ENCODE peak calls at places on chromosomes 12 and 14, in nine cellular contexts. H is adrenal gland; A is heart left ventricle; Y is kidney epithelial cell; T is CD8-positive, alpha-beta T cell; O is kidney; B is spleen; S is astrocyte; W is tibial artery. M is an unnamed sample.

GRCh38 chr14:64891173-64891838 is 11.6 kb upstream of the SPTB start:
- DNase-seq in H (no peak), A (no peak), Y (no peak), T (no peak), O (no peak), B (no peak), S (no peak), W (no peak), M (no peak)

GRCh38 chr14:94548131-94548998 is 12.9 kb upstream of the SERPINA4 start:
- DNase-seq in H (no peak), A (no peak), Y (no peak), T (no peak), O (no peak), B (no peak), S (no peak), W (peak), M (no peak)

GRCh38 chr12:59113831-59114273 is 193.5 kb upstream of the LRIG3 start:
- DNase-seq in H (peak), A (peak), Y (peak), T (no peak), O (peak), B (no peak), S (peak), W (peak), M (peak)

GRCh38 chr14:76313303-76313702 is 62.6 kb upstream of the ESRRB start:
- DNase-seq in H (no peak), A (no peak), Y (no peak), T (no peak), O (no peak), B (no peak), S (no peak), W (peak), M (no peak)

GRCh38 chr12:114403044-114403689 is 2.8 kb downstream of the TBX5 start:
- DNase-seq in H (no peak), A (peak), Y (no peak), T (no peak), O (no peak), B (no peak), S (no peak), W (no peak), M (peak)

GRCh38 chr12:104865080-104865479 is 93.0 kb downstream of the SLC41A2 start:
- DNase-seq in H (no peak), A (no peak), Y (no peak), T (no peak), O (no peak), B (no peak), S (no peak), W (no peak), M (no peak)

GRCh38 chr14:74670726-74671125 is 42.2 kb downstream of the AREL1 start:
- DNase-seq in H (no peak), A (no peak), Y (no peak), T (no peak), O (no peak), B (no peak), S (peak), W (no peak), M (no peak)

GRCh38 chr14:87450193-87450592 is 542.8 kb downstream of the GALC start:
- DNase-seq in H (no peak), A (no peak), Y (no peak), T (no peak), O (no peak), B (no peak), S (no peak), W (no peak), M (no peak)

GRCh38 chr12:81079280-81080076 is 1.6 kb downstream of the ACSS3 start:
- DNase-seq in H (no peak), A (no peak), Y (no peak), T (no peak), O (no peak), B (no peak), S (no peak), W (no peak), M (no peak)

DNA sequence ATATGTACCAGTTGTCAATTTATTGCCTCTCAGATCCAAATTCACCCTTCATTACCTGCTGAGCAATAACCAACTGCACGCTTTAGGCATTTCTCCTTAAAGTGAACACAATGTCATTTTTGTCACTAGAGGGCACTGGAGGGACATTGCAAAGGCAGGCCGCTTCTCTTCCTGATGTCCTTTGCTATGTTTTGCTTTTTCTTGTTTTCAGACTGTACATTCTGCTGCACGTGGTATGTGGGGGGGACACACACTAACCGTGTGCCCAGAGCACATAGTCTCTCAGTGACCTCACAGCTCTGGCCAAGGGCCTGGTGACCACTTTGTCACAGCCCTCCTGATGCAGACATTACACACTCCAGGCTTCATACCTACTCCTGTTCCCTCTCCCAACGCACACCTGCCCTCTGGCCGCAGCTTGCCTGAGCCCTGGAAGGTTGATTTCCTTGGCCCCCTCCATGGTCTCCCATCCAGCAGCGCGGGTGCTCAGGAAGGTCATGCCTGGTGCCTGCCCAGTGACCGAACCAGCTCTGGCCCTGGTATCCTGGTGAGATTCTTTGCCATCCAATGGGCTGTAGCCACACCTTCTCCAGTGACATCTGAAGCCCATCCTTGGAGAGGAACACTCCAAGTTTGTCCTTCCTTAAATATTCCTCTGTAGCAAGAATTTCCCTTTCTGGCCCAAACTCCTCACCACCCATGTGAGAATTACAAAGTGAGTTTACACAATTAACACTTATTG is 39.9 kb downstream of the MYO1H start:
- DNase-seq in H (no peak), A (no peak), Y (no peak), T (no peak), O (no peak), B (no peak), S (no peak), W (no peak), M (no peak)
- TF ChIP-seq CTCF in H (peak), A (peak), Y (peak), T (no peak), O (peak), B (no peak), S (peak), W (no peak), M (peak)

DNA sequence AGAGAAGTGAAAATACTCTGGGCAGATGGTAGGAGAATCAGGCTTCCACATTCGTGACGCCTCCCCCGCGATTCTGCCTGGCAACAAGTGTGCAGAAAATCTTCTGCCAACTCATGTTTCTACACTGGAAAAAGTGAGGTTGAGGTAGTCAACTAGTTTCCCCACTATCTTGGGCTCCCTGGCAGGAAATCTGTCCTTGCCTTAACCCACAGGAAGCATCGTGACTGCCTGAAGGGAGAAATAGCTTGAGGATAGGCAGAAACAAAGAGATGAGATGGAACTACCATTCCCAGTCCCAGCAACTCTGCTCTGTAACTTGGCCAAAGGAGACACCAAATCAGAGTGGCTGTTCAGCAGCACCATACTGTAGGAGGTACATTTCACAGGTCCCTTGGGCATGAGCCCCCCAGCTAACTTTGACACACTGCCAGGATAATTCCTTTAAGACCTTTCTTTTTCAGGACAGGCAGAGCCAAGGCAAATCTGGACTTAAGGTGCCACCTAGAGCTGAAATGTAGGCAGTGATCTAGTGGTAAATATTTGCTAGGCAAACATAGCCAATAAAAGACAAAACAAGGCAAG is 205.0 kb downstream of the PTPRO start:
- DNase-seq in H (peak), A (no peak), Y (no peak), T (no peak), O (no peak), B (no peak), S (no peak), W (peak), M (no peak)
- TF ChIP-seq CTCF in H (no peak), A (no peak), Y (peak), T (no peak), O (no peak), B (no peak), S (peak), W (no peak), M (peak)

DNA sequence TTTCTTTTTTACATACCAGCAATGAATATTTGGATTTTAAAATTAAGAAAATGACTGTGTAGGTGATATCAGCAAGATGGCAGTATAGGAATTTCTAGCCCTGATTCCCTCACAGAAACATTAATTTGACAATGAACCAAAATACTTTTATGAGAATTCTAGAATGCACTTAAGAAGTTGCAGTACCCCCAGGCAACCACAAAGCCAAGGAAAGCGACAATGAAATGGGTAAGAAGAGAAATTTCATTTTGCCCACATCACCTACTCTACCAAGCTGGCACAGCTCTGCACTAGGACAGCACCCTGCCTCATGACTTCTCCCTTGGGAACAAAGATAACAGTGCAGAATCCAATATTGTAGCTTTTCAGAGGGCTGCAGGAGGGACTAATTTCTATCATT is 6.6 kb downstream of the OR9K2 start:
- DNase-seq in H (no peak), A (no peak), Y (no peak), T (no peak), O (no peak), B (no peak), S (no peak), W (no peak), M (no peak)
- TF ChIP-seq CTCF in H (no peak), A (no peak), Y (no peak), T (no peak), O (no peak), B (no peak), S (no peak), W (no peak), M (peak)

DNA sequence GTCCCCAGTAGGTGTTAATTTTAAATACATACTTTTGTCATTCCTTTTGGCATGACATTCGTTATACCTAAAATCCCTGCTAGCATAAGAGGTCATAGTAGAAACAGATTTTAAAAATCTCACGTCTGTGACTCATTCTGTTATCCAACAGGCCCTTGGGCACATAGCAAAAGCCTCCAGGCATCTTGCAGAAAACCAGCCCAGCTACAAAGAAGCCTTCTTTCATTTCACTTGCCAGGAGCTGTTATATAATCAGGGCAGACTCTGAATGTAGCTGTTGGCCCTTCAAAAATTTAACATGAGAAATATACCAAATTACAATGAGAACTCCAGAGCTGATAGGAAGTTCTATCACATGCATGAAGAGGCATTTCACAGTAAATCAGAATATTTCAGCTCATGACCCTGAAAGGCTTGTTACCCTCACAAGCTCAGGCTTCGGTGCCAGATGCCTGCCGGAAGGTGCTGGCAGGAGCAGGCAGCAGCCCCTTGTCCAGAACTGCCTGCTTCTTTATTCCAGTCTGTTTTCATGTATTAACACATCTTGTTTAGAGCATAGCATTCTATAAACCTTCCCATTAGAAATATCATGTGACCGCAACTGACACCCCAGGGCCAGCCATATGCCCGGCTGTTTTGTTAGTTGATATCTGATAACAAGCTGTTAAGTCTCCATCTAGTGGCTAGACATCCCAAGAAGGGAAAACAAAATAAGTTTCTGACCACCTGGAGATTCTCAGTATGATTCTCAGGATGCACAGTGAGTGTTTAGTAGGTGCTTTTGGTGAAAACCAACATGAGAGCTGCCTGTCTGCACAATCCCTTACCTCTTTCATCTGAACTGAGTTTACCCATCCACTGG is 17.8 kb downstream of the E2F7 start:
- DNase-seq in H (no peak), A (no peak), Y (no peak), T (no peak), O (no peak), B (no peak), S (no peak), W (no peak), M (no peak)
- TF ChIP-seq CTCF in H (no peak), A (no peak), Y (no peak), T (no peak), O (no peak), B (no peak), S (peak), W (no peak), M (no peak)